ENCODE peak calls at places on chromosome 16, in ten cellular contexts. D is effector memory CD4-positive, alpha-beta T cell; H is AG04450; W is caudate nucleus; K is glomerular endothelial cell; X is activated CD4-positive, alpha-beta T cell treated with anti-CD3 and anti-CD28 coated beads for 24 hours; G is AG09319; I is nephron progenitor cell; N is NCI-H1436 treated with DMSO at 0.1 percent for 48 hours; C is SJSA1. M is an unnamed sample.

GRCh38 chr16:82832861-82833260 is 206.1 kb downstream of the CDH13 start:
- DNase-seq in I (no peak), X (no peak), W (no peak), H (peak), N (no peak), C (no peak), G (peak), K (no peak), D (no peak), M (no peak)

GRCh38 chr16:80552277-80552676 is 11.5 kb downstream of the DYNLRB2 start:
- DNase-seq in N (no peak), W (no peak), I (no peak), X (no peak), D (no peak), H (no peak), K (no peak), C (no peak), G (no peak), M (no peak)

GRCh38 chr16:54135361-54136275 is 151.0 kb downstream of the IRX3 start:
- DNase-seq in N (no peak), W (no peak), G (peak), I (no peak), X (no peak), C (no peak), D (no peak), H (no peak), K (peak), M (peak)

GRCh38 chr16:70391881-70392481 is 45.3 kb downstream of the DDX19A start:
- DNase-seq in D (no peak), X (no peak), I (no peak), H (no peak), W (no peak), K (no peak), G (peak), C (no peak), N (no peak), M (no peak)

GRCh38 chr16:17381784-17382183 is 89.0 kb downstream of the XYLT1 start:
- DNase-seq in G (no peak), K (no peak), D (no peak), H (no peak), N (no peak), X (no peak), W (no peak), C (no peak), I (no peak), M (no peak)

GRCh38 chr16:2482181-2483107 is 7.5 kb downstream of the TBC1D24 start:
- DNase-seq in C (no peak), H (no peak), W (peak), X (no peak), K (no peak), N (no peak), D (no peak), G (peak), I (no peak), M (no peak)

GRCh38 chr16:11121909-11122692 is 133.9 kb downstream of the SOCS1 start:
- DNase-seq in K (no peak), H (no peak), N (no peak), W (no peak), X (no peak), D (no peak), I (no peak), G (no peak), C (no peak), M (no peak)

GRCh38 chr16:56889206-56889605 is 24.2 kb downstream of the SLC12A3 start:
- DNase-seq in X (no peak), H (no peak), D (no peak), W (no peak), G (no peak), K (no peak), C (no peak), N (no peak), I (no peak), M (no peak)

GRCh38 chr16:57422026-57422944 is 17.7 kb downstream of the CCL17 start:
- DNase-seq in W (no peak), K (no peak), I (peak), N (no peak), G (peak), H (peak), X (no peak), D (no peak), C (peak), M (no peak)

GRCh38 chr16:84463221-84463620 is 41.2 kb downstream of the MEAK7 start:
- DNase-seq in D (no peak), G (no peak), K (no peak), X (no peak), N (no peak), H (no peak), C (no peak), I (no peak), W (no peak), M (no peak)

GRCh38 chr16:66150691-66151090 is 215.8 kb upstream of the CDH5 start:
- DNase-seq in C (no peak), K (no peak), X (no peak), H (no peak), G (no peak), N (no peak), I (no peak), D (no peak), W (no peak), M (no peak)

GRCh38 chr16:4859900-4860255 is 12.6 kb downstream of the UBN1 start:
- DNase-seq in X (no peak), N (no peak), G (no peak), K (no peak), W (no peak), D (no peak), C (no peak), H (no peak), I (no peak), M (no peak)

GRCh38 chr16:2949705-2950399 is 14.2 kb upstream of the KREMEN2 start:
- DNase-seq in C (no peak), I (no peak), N (no peak), K (no peak), X (no peak), H (no peak), D (no peak), G (no peak), W (no peak), M (no peak)

GRCh38 chr16:50449800-50450199 is 81.0 kb upstream of the BRD7 start:
- DNase-seq in D (no peak), H (no peak), G (no peak), W (no peak), I (no peak), X (no peak), K (no peak), N (no peak), C (no peak), M (no peak)

GRCh38 chr16:83781-84615 is 6.0 kb downstream of the MPG start:
- DNase-seq in I (no peak), W (no peak), N (no peak), D (no peak), G (no peak), X (no peak), C (no peak), H (no peak), K (no peak), M (no peak)

GRCh38 chr16:13453325-13453724 is 466.6 kb upstream of the ERCC4 start:
- DNase-seq in C (no peak), H (no peak), I (no peak), D (no peak), K (no peak), G (no peak), X (no peak), N (no peak), W (no peak), M (no peak)

GRCh38 chr16:81639931-81640680 is 139.0 kb upstream of the PLCG2 start:
- DNase-seq in D (no peak), H (no peak), N (no peak), K (no peak), W (no peak), I (no peak), X (no peak), G (no peak), C (no peak), M (no peak)

GRCh38 chr16:56800355-56800754 is 64.7 kb upstream of the SLC12A3 start:
- DNase-seq in C (no peak), H (no peak), X (no peak), N (no peak), D (no peak), K (no peak), I (no peak), W (no peak), G (no peak), M (no peak)

GRCh38 chr16:56269824-56270684 is 78.8 kb downstream of the GNAO1 start:
- DNase-seq in X (no peak), H (peak), I (peak), C (peak), K (no peak), D (no peak), G (peak), W (peak), N (no peak), M (no peak)

GRCh38 chr16:85078952-85079351 is 33.3 kb downstream of the CIBAR2 start:
- DNase-seq in G (no peak), X (no peak), D (no peak), N (no peak), K (no peak), W (no peak), C (no peak), I (no peak), H (no peak), M (no peak)

GRCh38 chr16:70437017-70437581 is 1.8 kb downstream of the ST3GAL2 start:
- DNase-seq in C (peak), X (no peak), N (no peak), H (peak), I (peak), W (no peak), K (no peak), G (peak), D (no peak), M (no peak)

GRCh38 chr16:2467301-2468141 is 3.6 kb upstream of the NTN3 start:
- DNase-seq in K (no peak), I (peak), C (peak), X (no peak), W (peak), H (no peak), G (no peak), D (no peak), N (peak), M (no peak)

GRCh38 chr16:67656344-67657016 is 3.6 kb downstream of the ACD start:
- DNase-seq in H (no peak), X (no peak), N (no peak), K (no peak), W (no peak), C (no peak), I (no peak), D (no peak), G (no peak), M (no peak)

GRCh38 chr16:4152267-4152666 is 36.0 kb upstream of the ADCY9 start:
- DNase-seq in C (no peak), X (no peak), I (peak), H (no peak), K (no peak), G (no peak), D (no peak), W (no peak), N (no peak), M (no peak)

GRCh38 chr16:52436646-52437645 is 110.0 kb downstream of the TOX3 start:
- DNase-seq in D (no peak), X (no peak), H (no peak), K (no peak), C (no peak), I (no peak), G (no peak), N (no peak), W (no peak), M (no peak)

GRCh38 chr16:79542196-79542859 is 58.2 kb downstream of the MAF start:
- DNase-seq in D (no peak), C (no peak), N (no peak), H (no peak), G (no peak), K (no peak), I (no peak), X (no peak), W (peak), M (no peak)

GRCh38 chr16:23580391-23580790 is 15.7 kb downstream of the NDUFAB1 start:
- DNase-seq in N (no peak), H (no peak), I (no peak), D (no peak), G (no peak), C (no peak), W (no peak), K (no peak), X (no peak), M (no peak)

GRCh38 chr16:68737046-68737729 is at the start of gene CDH1:
- DNase-seq in D (no peak), W (no peak), N (peak), H (no peak), X (no peak), G (no peak), C (no peak), K (no peak), I (peak), M (no peak)

GRCh38 chr16:79299154-79299799 is 301.3 kb downstream of the MAF start:
- DNase-seq in W (no peak), I (peak), C (no peak), G (no peak), X (no peak), K (no peak), H (no peak), D (no peak), N (no peak), M (no peak)

GRCh38 chr16:56898847-56899246 is 33.1 kb upstream of the HERPUD1 start:
- DNase-seq in W (no peak), X (no peak), G (no peak), N (no peak), D (no peak), H (no peak), K (no peak), I (no peak), C (no peak), M (no peak)